ENCODE peak calls at places on chromosomes 4 and X, in seven cellular contexts. E is posterior cingulate gyrus; G is bronchial epithelial cell; H is GM04503; X is NCI-H2227 treated with DMSO at 0.1 percent for 48 hours; V is OCI-LY7; Y is CD4-positive, alpha-beta T cell. C is an unnamed sample.

GRCh38 chrX:21975827-21976226 is 35.3 kb downstream of the SMS start:
- DNase-seq in X (peak; percentile 36), V (no peak), E (no peak), Y (no peak), H (no peak), G (peak; percentile 56), C (no peak)

GRCh38 chr4:53682196-53682595 is 90.9 kb upstream of the LNX1 start:
- DNase-seq in E (no peak), G (no peak), H (peak; percentile 46), X (no peak), V (no peak), Y (no peak), C (no peak)

GRCh38 chr4:159946983-159947645 is 844.2 kb downstream of the RAPGEF2 start:
- DNase-seq in X (no peak), V (peak; percentile 52), Y (no peak), G (peak; percentile 75), E (no peak), H (peak; percentile 8), C (no peak)

GRCh38 chr4:90889171-90889570 is 762.0 kb downstream of the CCSER1 start:
- DNase-seq in X (no peak), E (no peak), V (no peak), G (peak; percentile 38), H (no peak), Y (no peak), C (no peak)

GRCh38 chr4:2790583-2791517 is 2.0 kb upstream of the SH3BP2 start:
- DNase-seq in H (no peak), Y (no peak), X (no peak), V (no peak), E (peak; percentile 82), G (no peak), C (no peak)

GRCh38 chr4:139552908-139553307 is 3.1 kb downstream of the SETD7 start:
- DNase-seq in V (no peak), X (no peak), E (no peak), H (no peak), Y (no peak), G (no peak), C (no peak)

GRCh38 chr4:188417181-188417580 is 277.9 kb downstream of the TRIML1 start:
- DNase-seq in Y (no peak), H (no peak), G (peak; percentile 32), V (no peak), E (no peak), X (no peak), C (no peak)

GRCh38 chr4:119833611-119834010 is 205.0 kb upstream of the PDE5A start:
- DNase-seq in X (no peak), Y (no peak), E (no peak), H (no peak), V (no peak), G (no peak), C (no peak)

GRCh38 chr4:17597517-17597916 is 16.9 kb upstream of the MED28 start:
- DNase-seq in V (no peak), G (peak; percentile 54), E (no peak), X (no peak), H (no peak), Y (no peak), C (no peak)

GRCh38 chr4:158824425-158825274 is 55.8 kb downstream of the FNIP2 start:
- DNase-seq in H (no peak), Y (no peak), X (no peak), E (no peak), G (peak; percentile 43), V (no peak), C (no peak)

GRCh38 chrX:69019073-69019890 is 146.0 kb downstream of the PJA1 start:
- DNase-seq in V (no peak), G (no peak), E (no peak), X (no peak), H (no peak), Y (no peak), C (no peak)

GRCh38 chrX:126165721-126166401 is at the start of gene DCAF12L2:
- DNase-seq in G (no peak), E (peak; percentile 88), X (peak; percentile 17), H (no peak), V (no peak), Y (no peak), C (no peak)

GRCh38 chr4:83180469-83180968 is 66.0 kb upstream of the PLAC8 start:
- DNase-seq in X (no peak), E (no peak), V (no peak), G (no peak), H (no peak), Y (no peak), C (no peak)

GRCh38 chr4:181823183-181823582 is 420.0 kb upstream of the TENM3 start:
- DNase-seq in H (no peak), X (no peak), V (no peak), E (no peak), Y (no peak), G (no peak), C (no peak)

GRCh38 chr4:173990879-173991231 is 292.6 kb downstream of the FBXO8 start:
- DNase-seq in H (no peak), Y (no peak), E (no peak), G (no peak), V (no peak), X (no peak), C (no peak)

GRCh38 chr4:47386592-47387235 is 76.8 kb downstream of the COMMD8 start:
- DNase-seq in Y (no peak), X (no peak), H (no peak), E (no peak), G (no peak), V (no peak), C (no peak)

GRCh38 chrX:9566150-9566621 is 101.3 kb downstream of the TBL1X start:
- DNase-seq in X (no peak), V (no peak), E (peak; percentile 89), Y (peak; percentile 14), H (peak; percentile 39), G (peak; percentile 70), C (no peak)

GRCh38 chrX:13373027-13373806 is 53.4 kb upstream of the ATXN3L start:
- DNase-seq in V (no peak), X (no peak), Y (no peak), G (peak; percentile 57), E (no peak), H (no peak), C (no peak)

GRCh38 chr4:38743866-38744265 is 38.9 kb downstream of the TLR10 start:
- DNase-seq in E (no peak), V (no peak), G (no peak), Y (no peak), X (no peak), H (no peak), C (no peak)

GRCh38 chr4:114040319-114041116 is 61.1 kb upstream of the ARSJ start:
- DNase-seq in Y (no peak), V (no peak), X (no peak), H (no peak), G (no peak), E (no peak), C (no peak)

GRCh38 chr4:149371021-149371420 is 444.6 kb downstream of the IQCM start:
- DNase-seq in X (no peak), E (peak; percentile 26), H (peak; percentile 18), Y (no peak), G (peak; percentile 72), V (peak; percentile 45), C (no peak)

GRCh38 chrX:30301977-30302376 is 7.2 kb downstream of the NR0B1 start:
- DNase-seq in G (peak; percentile 59), X (no peak), Y (no peak), E (no peak), H (no peak), V (no peak), C (no peak)

GRCh38 chr4:73885570-73886230 is 16.5 kb downstream of the CXCL1 start:
- DNase-seq in H (no peak), V (no peak), Y (no peak), E (no peak), X (no peak), G (peak; percentile 37), C (no peak)

GRCh38 chrX:148426467-148426866 is 74.0 kb upstream of the AFF2 start:
- DNase-seq in E (no peak), X (no peak), Y (no peak), H (no peak), V (no peak), G (no peak), C (no peak)

GRCh38 chrX:119692241-119693031 is 532 bp downstream of the SEPTIN6 start:
- DNase-seq in X (peak; percentile 59), V (peak; percentile 67), E (peak; percentile 90), Y (peak; percentile 75), G (peak; percentile 18), H (no peak), C (peak; percentile 48)

GRCh38 chr4:16750882-16751642 is 147.4 kb downstream of the LDB2 start:
- DNase-seq in G (no peak), X (no peak), H (no peak), Y (no peak), V (no peak), E (no peak), C (no peak)

C was measured in activated gamma-delta T cell treated with anti-CD3 and anti-CD28 coated beads, Interleukin-2, amount 50 U/mL, for 16 hours.